ENCODE peak calls at places on chromosomes 1 and 21, in eight cellular contexts. X is NCI-H460; M is activated naive CD4-positive, alpha-beta T cell; F is upper lobe of right lung; H is T-helper 9 cell; Z is G401; O is astrocyte; B is effector CD4-positive, alpha-beta T cell. E is an unnamed sample.

GRCh38 chr1:20724364-20725188 is 6.8 kb upstream of the KIF17 start:
- DNase-seq in X (no peak), M (no peak), F (peak; percentile 56), H (no peak), Z (no peak), O (no peak), B (no peak), E (no peak)

GRCh38 chr21:33655591-33656221 is 13.4 kb downstream of the ITSN1 start:
- DNase-seq in X (peak; percentile 54), M (no peak), F (no peak), H (no peak), Z (no peak), O (peak; percentile 98), B (no peak), E (peak; percentile 72)

GRCh38 chr1:114956570-114956969 is 73.1 kb upstream of the TSHB start:
- DNase-seq in X (peak; percentile 3), M (no peak), F (no peak), H (no peak), Z (no peak), O (no peak), B (no peak), E (peak; percentile 1)

GRCh38 chr1:183840140-183840539 is 35.2 kb downstream of the RGL1 start:
- DNase-seq in X (no peak), M (no peak), F (no peak), H (no peak), Z (no peak), O (peak; percentile 75), B (no peak), E (peak; percentile 35)

GRCh38 chr1:11804666-11805453 is 904 bp downstream of the MTHFR start:
- DNase-seq in X (no peak), M (no peak), F (peak; percentile 79), H (no peak), Z (peak; percentile 21), O (peak; percentile 62), B (no peak), E (peak; percentile 63)

GRCh38 chr1:104295516-104295915 is 545.8 kb downstream of the AMY1C start:
- DNase-seq in X (no peak), M (no peak), F (no peak), H (no peak), Z (no peak), O (no peak), B (no peak), E (no peak)

GRCh38 chr1:159923203-159924024 is 1.9 kb downstream of the TAGLN2 start:
- DNase-seq in X (no peak), M (peak; percentile 70), F (peak; percentile 90), H (peak; percentile 90), Z (no peak), O (peak; percentile 85), B (peak; percentile 93), E (peak; percentile 95)

GRCh38 chr1:71039666-71040262 is 7.9 kb downstream of the PTGER3 start:
- DNase-seq in X (no peak), M (no peak), F (no peak), H (no peak), Z (no peak), O (no peak), B (no peak), E (no peak)

GRCh38 chr1:27447883-27448282 is 42.1 kb downstream of the WASF2 start:
- DNase-seq in X (no peak), M (no peak), F (no peak), H (no peak), Z (no peak), O (no peak), B (no peak), E (no peak)

GRCh38 chr21:38798481-38798882 is 7.2 kb upstream of the ETS2 start:
- DNase-seq in X (no peak), M (no peak), F (no peak), H (no peak), Z (no peak), O (peak; percentile 57), B (no peak), E (no peak)

GRCh38 chr1:158124999-158125398 is 55.7 kb upstream of the CD1D start:
- DNase-seq in X (peak; percentile 94), M (peak; percentile 25), F (peak; percentile 79), H (peak; percentile 46), Z (peak; percentile 76), O (peak; percentile 79), B (peak; percentile 49), E (peak; percentile 95)

GRCh38 chr1:189708674-189709073 is 769.0 kb downstream of the BRINP3 start:
- DNase-seq in X (peak; percentile 8), M (no peak), F (no peak), H (no peak), Z (peak; percentile 8), O (no peak), B (no peak), E (peak; percentile 19)

GRCh38 chr21:38505654-38506523 is 7.6 kb upstream of the ERG start:
- DNase-seq in X (peak; percentile 41), M (no peak), F (no peak), H (no peak), Z (peak; percentile 34), O (peak; percentile 62), B (no peak), E (peak; percentile 70)

GRCh38 chr1:111142358-111142975 is 2.4 kb downstream of the CEPT1 start:
- DNase-seq in X (no peak), M (no peak), F (no peak), H (no peak), Z (no peak), O (no peak), B (no peak), E (no peak)

GRCh38 chr1:163414778-163415177 is 93.0 kb downstream of the NUF2 start:
- DNase-seq in X (no peak), M (no peak), F (no peak), H (no peak), Z (no peak), O (no peak), B (no peak), E (no peak)

GRCh38 chr1:55007626-55008025 is 8.9 kb downstream of the BSND start:
- DNase-seq in X (no peak), M (no peak), F (no peak), H (no peak), Z (no peak), O (peak; percentile 68), B (no peak), E (peak; percentile 82)